ENCODE peak calls at places on chromosomes 12 and 14, in six cellular contexts. One of them, this sample, is unnamed.

GRCh38 chr12:118035194-118036041 is 18.9 kb downstream of the RFC5 start:
- DNase-seq in CD8-positive, alpha-beta memory T cell: no peak
- DNase-seq in endodermal cell: peak
- DNase-seq in astrocyte: no peak
- DNase-seq in Peyer's patch: no peak
- DNase-seq in lower lobe of right lung: no peak
- DNase-seq in this sample: no peak

GRCh38 chr12:97939141-97939540 is 476.5 kb downstream of the RMST start:
- DNase-seq in endodermal cell: no peak
- DNase-seq in Peyer's patch: no peak
- DNase-seq in lower lobe of right lung: no peak
- DNase-seq in CD8-positive, alpha-beta memory T cell: no peak
- DNase-seq in astrocyte: no peak
- DNase-seq in this sample: no peak

GRCh38 chr12:25482637-25483036 is 70.4 kb downstream of the LMNTD1 start:
- DNase-seq in astrocyte: no peak
- DNase-seq in Peyer's patch: no peak
- DNase-seq in endodermal cell: no peak
- DNase-seq in CD8-positive, alpha-beta memory T cell: no peak
- DNase-seq in lower lobe of right lung: no peak
- DNase-seq in this sample: no peak

GRCh38 chr12:124357616-124358015 is 62.7 kb downstream of the RFLNA start:
- DNase-seq in endodermal cell: no peak
- DNase-seq in astrocyte: no peak
- DNase-seq in lower lobe of right lung: no peak
- DNase-seq in CD8-positive, alpha-beta memory T cell: no peak
- DNase-seq in Peyer's patch: no peak
- DNase-seq in this sample: no peak

GRCh38 chr14:77554816-77555599 is 56.4 kb upstream of the ISM2 start:
- DNase-seq in astrocyte: no peak
- DNase-seq in endodermal cell: no peak
- DNase-seq in lower lobe of right lung: no peak
- DNase-seq in CD8-positive, alpha-beta memory T cell: no peak
- DNase-seq in Peyer's patch: no peak
- DNase-seq in this sample: no peak

GRCh38 chr12:92036771-92037453 is 108.7 kb downstream of the BTG1 start:
- DNase-seq in lower lobe of right lung: no peak
- DNase-seq in astrocyte: peak
- DNase-seq in endodermal cell: no peak
- DNase-seq in Peyer's patch: no peak
- DNase-seq in CD8-positive, alpha-beta memory T cell: no peak
- DNase-seq in this sample: no peak

GRCh38 chr14:44453433-44454171 is 53.5 kb downstream of the FSCB start:
- DNase-seq in lower lobe of right lung: no peak
- DNase-seq in CD8-positive, alpha-beta memory T cell: no peak
- DNase-seq in Peyer's patch: no peak
- DNase-seq in astrocyte: no peak
- DNase-seq in endodermal cell: no peak
- DNase-seq in this sample: no peak

GRCh38 chr12:29589852-29590251 is 92.4 kb upstream of the OVCH1 start:
- DNase-seq in Peyer's patch: no peak
- DNase-seq in lower lobe of right lung: no peak
- DNase-seq in endodermal cell: no peak
- DNase-seq in astrocyte: no peak
- DNase-seq in CD8-positive, alpha-beta memory T cell: no peak
- DNase-seq in this sample: no peak

GRCh38 chr12:21350975-21351374 is 16.3 kb upstream of the SLCO1A2 start:
- DNase-seq in Peyer's patch: no peak
- DNase-seq in endodermal cell: no peak
- DNase-seq in astrocyte: no peak
- DNase-seq in CD8-positive, alpha-beta memory T cell: no peak
- DNase-seq in lower lobe of right lung: no peak
- DNase-seq in this sample: no peak

GRCh38 chr14:106390947-106391346 is 864.6 kb downstream of the TMEM121 start:
- DNase-seq in astrocyte: no peak
- DNase-seq in Peyer's patch: no peak
- DNase-seq in CD8-positive, alpha-beta memory T cell: no peak
- DNase-seq in lower lobe of right lung: no peak
- DNase-seq in endodermal cell: no peak
- DNase-seq in this sample: no peak

DNA sequence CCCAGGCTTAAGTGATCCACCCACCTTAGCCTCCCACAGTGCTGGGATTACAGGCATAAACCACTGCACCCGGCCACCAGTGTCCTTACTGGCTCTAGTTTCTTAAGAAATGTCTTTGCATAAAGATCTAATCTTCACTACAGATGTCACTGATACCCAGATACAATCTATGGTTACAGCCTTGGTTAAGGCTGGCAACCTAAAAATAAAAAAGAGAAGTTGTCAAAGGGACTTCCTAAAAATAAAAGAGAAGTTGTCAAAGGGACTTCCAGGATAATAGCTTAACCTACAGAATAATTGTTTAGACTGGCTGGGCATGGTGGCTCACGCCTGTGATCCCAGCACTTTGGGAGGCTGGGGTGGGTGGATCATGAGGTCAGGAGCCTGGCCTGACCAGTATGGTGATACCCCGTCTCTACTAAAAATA is 27.6 kb downstream of the ETFBKMT start:
- DNase-seq in astrocyte: no peak
- DNase-seq in endodermal cell: no peak
- DNase-seq in lower lobe of right lung: peak
- DNase-seq in Peyer's patch: peak
- DNase-seq in CD8-positive, alpha-beta memory T cell: no peak
- DNase-seq in this sample: no peak
- H3K27ac ChIP-seq in astrocyte: no peak
- H3K27ac ChIP-seq in endodermal cell: no peak
- H3K27ac ChIP-seq in lower lobe of right lung: no peak
- H3K27ac ChIP-seq in Peyer's patch: no peak
- H3K27ac ChIP-seq in CD8-positive, alpha-beta memory T cell: no peak
- H3K27ac ChIP-seq in this sample: no peak

GRCh38 chr12:18719922-18720321 is 17.9 kb downstream of the PLCZ1 start:
- DNase-seq in CD8-positive, alpha-beta memory T cell: no peak
- DNase-seq in Peyer's patch: no peak
- DNase-seq in lower lobe of right lung: no peak
- DNase-seq in astrocyte: peak
- DNase-seq in endodermal cell: no peak
- DNase-seq in this sample: no peak
- H3K27ac ChIP-seq in CD8-positive, alpha-beta memory T cell: no peak
- H3K27ac ChIP-seq in Peyer's patch: no peak
- H3K27ac ChIP-seq in lower lobe of right lung: no peak
- H3K27ac ChIP-seq in astrocyte: no peak
- H3K27ac ChIP-seq in endodermal cell: no peak
- H3K27ac ChIP-seq in this sample: no peak

GRCh38 chr12:102479984-102480383 is 379 bp downstream of the IGF1 start:
- DNase-seq in CD8-positive, alpha-beta memory T cell: no peak
- DNase-seq in astrocyte: no peak
- DNase-seq in endodermal cell: no peak
- DNase-seq in lower lobe of right lung: no peak
- DNase-seq in Peyer's patch: no peak
- DNase-seq in this sample: no peak

GRCh38 chr12:102480401-102480800 is at the start of gene IGF1:
- DNase-seq in astrocyte: peak
- DNase-seq in CD8-positive, alpha-beta memory T cell: no peak
- DNase-seq in Peyer's patch: no peak
- DNase-seq in lower lobe of right lung: no peak
- DNase-seq in endodermal cell: no peak
- DNase-seq in this sample: no peak

GRCh38 chr12:102478416-102479098 is 1.8 kb downstream of the IGF1 start:
- DNase-seq in astrocyte: peak
- DNase-seq in lower lobe of right lung: no peak
- DNase-seq in Peyer's patch: peak
- DNase-seq in CD8-positive, alpha-beta memory T cell: peak
- DNase-seq in endodermal cell: peak
- DNase-seq in this sample: no peak

GRCh38 chr12:102481705-102482104 is 1.3 kb upstream of the IGF1 start:
- DNase-seq in lower lobe of right lung: no peak
- DNase-seq in CD8-positive, alpha-beta memory T cell: no peak
- DNase-seq in endodermal cell: no peak
- DNase-seq in astrocyte: no peak
- DNase-seq in Peyer's patch: no peak
- DNase-seq in this sample: no peak

GRCh38 chr12:102479099-102479887 is 1.1 kb downstream of the IGF1 start:
- DNase-seq in lower lobe of right lung: no peak
- DNase-seq in astrocyte: peak
- DNase-seq in endodermal cell: peak
- DNase-seq in Peyer's patch: peak
- DNase-seq in CD8-positive, alpha-beta memory T cell: no peak
- DNase-seq in this sample: no peak
- H3K27ac ChIP-seq in lower lobe of right lung: peak
- H3K27ac ChIP-seq in astrocyte: no peak
- H3K27ac ChIP-seq in endodermal cell: no peak
- H3K27ac ChIP-seq in Peyer's patch: peak
- H3K27ac ChIP-seq in CD8-positive, alpha-beta memory T cell: peak
- H3K27ac ChIP-seq in this sample: peak

GRCh38 chr12:122846622-122847515 is 11.6 kb downstream of the HIP1R start:
- DNase-seq in astrocyte: no peak
- DNase-seq in lower lobe of right lung: peak
- DNase-seq in endodermal cell: peak
- DNase-seq in CD8-positive, alpha-beta memory T cell: no peak
- DNase-seq in Peyer's patch: no peak
- DNase-seq in this sample: no peak
- H3K27ac ChIP-seq in astrocyte: no peak
- H3K27ac ChIP-seq in lower lobe of right lung: no peak
- H3K27ac ChIP-seq in endodermal cell: no peak
- H3K27ac ChIP-seq in CD8-positive, alpha-beta memory T cell: no peak
- H3K27ac ChIP-seq in Peyer's patch: no peak
- H3K27ac ChIP-seq in this sample: no peak

DNA sequence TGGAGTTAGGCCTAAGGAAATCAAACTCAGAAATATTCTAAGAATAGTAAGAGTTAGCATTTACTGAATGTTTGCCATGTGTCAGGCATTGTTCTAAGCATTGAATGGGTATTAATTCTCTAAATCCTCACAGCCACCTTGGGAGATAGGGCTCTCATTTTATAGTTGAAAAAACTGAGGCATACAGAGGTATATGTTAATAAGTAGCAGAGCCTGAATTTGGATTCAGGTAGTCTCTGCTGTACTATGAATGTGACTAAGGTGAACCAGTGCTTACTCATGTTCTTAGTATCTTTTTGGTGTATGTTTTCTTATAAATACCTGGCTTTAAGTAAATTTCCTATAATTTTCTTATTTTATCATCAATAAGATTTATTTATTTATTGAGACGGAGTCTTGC is 8.1 kb downstream of the ARF6 start:
- DNase-seq in CD8-positive, alpha-beta memory T cell: no peak
- DNase-seq in lower lobe of right lung: no peak
- DNase-seq in endodermal cell: no peak
- DNase-seq in astrocyte: no peak
- DNase-seq in Peyer's patch: no peak
- DNase-seq in this sample: no peak
- H3K27ac ChIP-seq in CD8-positive, alpha-beta memory T cell: no peak
- H3K27ac ChIP-seq in lower lobe of right lung: no peak
- H3K27ac ChIP-seq in endodermal cell: no peak
- H3K27ac ChIP-seq in astrocyte: no peak
- H3K27ac ChIP-seq in Peyer's patch: no peak
- H3K27ac ChIP-seq in this sample: no peak

DNA sequence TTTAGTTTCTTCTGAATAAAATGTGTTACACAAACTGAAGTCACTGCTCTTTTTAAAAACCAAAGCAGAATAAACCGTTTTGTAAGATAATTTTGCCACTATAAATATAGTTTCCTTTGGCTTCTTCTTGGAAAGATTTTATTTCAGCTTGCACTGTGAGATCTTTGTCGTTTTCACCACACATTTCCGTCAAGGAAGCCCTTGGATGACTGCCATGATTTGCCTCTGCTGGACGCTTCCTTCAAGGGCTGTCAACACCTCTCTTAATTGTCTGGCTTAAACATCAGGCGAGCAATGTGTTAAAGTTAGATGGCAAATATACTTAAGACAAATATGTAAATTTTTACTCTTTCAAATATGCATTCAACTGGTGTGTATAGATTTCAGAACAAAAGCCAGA is 624.1 kb downstream of the DIO2 start:
- DNase-seq in Peyer's patch: no peak
- DNase-seq in astrocyte: no peak
- DNase-seq in endodermal cell: no peak
- DNase-seq in lower lobe of right lung: no peak
- DNase-seq in CD8-positive, alpha-beta memory T cell: no peak
- DNase-seq in this sample: no peak
- H3K27ac ChIP-seq in Peyer's patch: no peak
- H3K27ac ChIP-seq in astrocyte: peak
- H3K27ac ChIP-seq in endodermal cell: no peak
- H3K27ac ChIP-seq in lower lobe of right lung: no peak
- H3K27ac ChIP-seq in CD8-positive, alpha-beta memory T cell: no peak
- H3K27ac ChIP-seq in this sample: no peak

GRCh38 chr14:54672181-54672580 is 105.3 kb downstream of the SAMD4A start:
- DNase-seq in CD8-positive, alpha-beta memory T cell: no peak
- DNase-seq in endodermal cell: no peak
- DNase-seq in astrocyte: no peak
- DNase-seq in lower lobe of right lung: no peak
- DNase-seq in Peyer's patch: no peak
- DNase-seq in this sample: no peak
- H3K27ac ChIP-seq in CD8-positive, alpha-beta memory T cell: no peak
- H3K27ac ChIP-seq in endodermal cell: no peak
- H3K27ac ChIP-seq in astrocyte: no peak
- H3K27ac ChIP-seq in lower lobe of right lung: no peak
- H3K27ac ChIP-seq in Peyer's patch: no peak
- H3K27ac ChIP-seq in this sample: peak

GRCh38 chr14:74618078-74618952 is 6.3 kb upstream of the LTBP2 start:
- DNase-seq in astrocyte: peak
- DNase-seq in lower lobe of right lung: peak
- DNase-seq in Peyer's patch: peak
- DNase-seq in endodermal cell: peak
- DNase-seq in CD8-positive, alpha-beta memory T cell: peak
- DNase-seq in this sample: no peak
- H3K27ac ChIP-seq in astrocyte: peak
- H3K27ac ChIP-seq in lower lobe of right lung: peak
- H3K27ac ChIP-seq in Peyer's patch: peak
- H3K27ac ChIP-seq in endodermal cell: no peak
- H3K27ac ChIP-seq in CD8-positive, alpha-beta memory T cell: peak
- H3K27ac ChIP-seq in this sample: peak

GRCh38 chr14:96160913-96161310 is 43.7 kb upstream of the BDKRB2 start:
- DNase-seq in lower lobe of right lung: no peak
- DNase-seq in astrocyte: no peak
- DNase-seq in CD8-positive, alpha-beta memory T cell: no peak
- DNase-seq in Peyer's patch: no peak
- DNase-seq in endodermal cell: peak
- DNase-seq in this sample: peak

GRCh38 chr14:96160030-96160912 is 44.4 kb upstream of the BDKRB2 start:
- DNase-seq in Peyer's patch: no peak
- DNase-seq in CD8-positive, alpha-beta memory T cell: no peak
- DNase-seq in lower lobe of right lung: no peak
- DNase-seq in endodermal cell: peak
- DNase-seq in astrocyte: no peak
- DNase-seq in this sample: peak

GRCh38 chr14:96164861-96165490 is 39.7 kb upstream of the BDKRB2 start:
- DNase-seq in astrocyte: no peak
- DNase-seq in lower lobe of right lung: no peak
- DNase-seq in endodermal cell: peak
- DNase-seq in CD8-positive, alpha-beta memory T cell: no peak
- DNase-seq in Peyer's patch: no peak
- DNase-seq in this sample: peak

GRCh38 chr14:96162741-96163140 is 41.9 kb upstream of the BDKRB2 start:
- DNase-seq in Peyer's patch: no peak
- DNase-seq in endodermal cell: peak
- DNase-seq in astrocyte: peak
- DNase-seq in CD8-positive, alpha-beta memory T cell: no peak
- DNase-seq in lower lobe of right lung: no peak
- DNase-seq in this sample: peak

DNA sequence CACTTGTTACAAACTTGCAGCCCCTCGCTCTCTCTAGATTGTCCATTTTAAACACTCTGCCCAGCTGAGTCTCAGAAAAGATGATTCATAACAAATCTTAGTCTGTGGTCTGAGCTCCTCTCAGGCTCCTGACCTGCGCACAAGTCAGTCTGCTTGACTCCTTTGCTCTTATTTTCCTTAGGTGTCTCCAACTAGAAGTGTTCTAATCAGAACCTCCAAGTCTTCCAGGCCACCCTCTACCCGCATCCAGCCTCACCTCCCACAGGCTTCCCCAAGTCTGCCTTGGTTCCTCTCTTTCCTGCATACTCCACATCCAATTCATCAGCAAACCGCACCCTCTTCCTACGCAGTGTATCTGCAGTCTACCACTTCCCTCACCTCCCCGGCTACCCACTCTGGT is 42.4 kb upstream of the BDKRB2 start:
- DNase-seq in astrocyte: peak
- DNase-seq in CD8-positive, alpha-beta memory T cell: no peak
- DNase-seq in endodermal cell: peak
- DNase-seq in Peyer's patch: no peak
- DNase-seq in lower lobe of right lung: no peak
- DNase-seq in this sample: peak
- H3K27ac ChIP-seq in astrocyte: no peak
- H3K27ac ChIP-seq in CD8-positive, alpha-beta memory T cell: no peak
- H3K27ac ChIP-seq in endodermal cell: no peak
- H3K27ac ChIP-seq in Peyer's patch: no peak
- H3K27ac ChIP-seq in lower lobe of right lung: no peak
- H3K27ac ChIP-seq in this sample: no peak

This sample was measured in coronary artery.